ENCODE peak calls at places on chromosomes 6 and 20, in ten cellular contexts. X is lower leg skin; K is fibroblast of the conjunctiva; C is CD4-positive, alpha-beta memory T cell; Z is SK-N-SH; P is stimulated activated effector memory CD8-positive, alpha-beta T cell treated with anti-CD3 and anti-CD28 coated beads, Interleukin-12 subunit alpha, Interleukin-12 subunit beta, amount 100 ng/mL, for 72 hours; B is breast epithelium; Q is endothelial cell of umbilical vein; R is activated naive CD4-positive, alpha-beta T cell treated with anti-CD3 and anti-CD28 coated beads, Interleukin-2, amount 10 ng/mL, durations not matched to agents 7 days and 5 days; T is COR-L47. I is an unnamed sample.

GRCh38 chr20:20085071-20085470 is 32.7 kb downstream of the CFAP61 start:
- DNase-seq in B (no peak), R (no peak), T (no peak), C (no peak), K (no peak), Q (no peak), Z (no peak), P (no peak), X (peak), I (no peak)

GRCh38 chr20:53750827-53751393 is 157.3 kb upstream of the ZNF217 start:
- DNase-seq in P (peak), Z (peak), B (peak), Q (peak), R (peak), K (peak), C (peak), X (peak), T (no peak), I (peak)

GRCh38 chr6:97085772-97086171 is 161.2 kb downstream of the KLHL32 start:
- DNase-seq in K (peak), R (no peak), Z (no peak), P (no peak), X (no peak), C (no peak), B (no peak), T (no peak), Q (no peak), I (no peak)

GRCh38 chr6:12266571-12266970 is 23.6 kb upstream of the EDN1 start:
- DNase-seq in R (no peak), B (no peak), X (no peak), K (no peak), Q (no peak), T (no peak), C (no peak), P (no peak), Z (no peak), I (no peak)

GRCh38 chr20:16082051-16082550 is 491.1 kb downstream of the KIF16B start:
- DNase-seq in X (no peak), T (no peak), Q (no peak), C (no peak), Z (no peak), B (no peak), P (no peak), K (no peak), R (no peak), I (no peak)

GRCh38 chr20:59153832-59154231 is 9.8 kb upstream of the ZNF831 start:
- DNase-seq in C (no peak), Q (no peak), K (no peak), T (no peak), R (no peak), P (no peak), B (no peak), X (no peak), Z (no peak), I (no peak)

GRCh38 chr20:34647737-34648136 is 29.2 kb downstream of the PIGU start:
- DNase-seq in T (no peak), Z (no peak), B (no peak), C (no peak), P (no peak), X (no peak), Q (no peak), R (no peak), K (no peak), I (no peak)

GRCh38 chr6:137849709-137850093 is 17.4 kb upstream of the TNFAIP3 start:
- DNase-seq in C (no peak), Z (no peak), X (no peak), K (no peak), P (no peak), Q (no peak), R (no peak), T (no peak), B (no peak), I (no peak)

GRCh38 chr20:47348539-47349142 is 7.9 kb downstream of the ZMYND8 start:
- DNase-seq in X (no peak), K (no peak), Z (no peak), B (no peak), T (no peak), Q (peak), C (no peak), P (no peak), R (no peak), I (no peak)